ENCODE peak calls at places on chromosome 20, in five cellular contexts. One of them, this sample, is unnamed. For H3K9me3, the result is how much of the 10 kb centered on the place peaks cover.

GRCh38 chr20:2042400-2042799 is 48.5 kb upstream of the PDYN start:
- DNase-seq in A549: no peak
- DNase-seq in body of pancreas: no peak
- DNase-seq in mammary epithelial cell: peak
- DNase-seq in CD4-positive, alpha-beta memory T cell: no peak
- DNase-seq in this sample: no peak

GRCh38 chr20:18728165-18728866 is 85.3 kb upstream of the SCP2D1 start:
- DNase-seq in body of pancreas: no peak
- DNase-seq in CD4-positive, alpha-beta memory T cell: no peak
- DNase-seq in A549: no peak
- DNase-seq in mammary epithelial cell: no peak
- DNase-seq in this sample: no peak

GRCh38 chr20:10541668-10542411 is 106.7 kb downstream of the SLX4IP start:
- DNase-seq in body of pancreas: no peak
- DNase-seq in A549: no peak
- DNase-seq in mammary epithelial cell: no peak
- DNase-seq in CD4-positive, alpha-beta memory T cell: no peak
- DNase-seq in this sample: no peak

GRCh38 chr20:56702931-56703840 is 74.1 kb downstream of the TFAP2C start:
- DNase-seq in mammary epithelial cell: no peak
- DNase-seq in body of pancreas: no peak
- DNase-seq in A549: no peak
- DNase-seq in CD4-positive, alpha-beta memory T cell: no peak
- DNase-seq in this sample: no peak

GRCh38 chr20:16293590-16293989 is 279.7 kb downstream of the KIF16B start:
- DNase-seq in CD4-positive, alpha-beta memory T cell: no peak
- DNase-seq in mammary epithelial cell: peak
- DNase-seq in A549: peak
- DNase-seq in body of pancreas: no peak
- DNase-seq in this sample: no peak

GRCh38 chr20:45456632-45457031 is 12.9 kb upstream of the WFDC2 start:
- DNase-seq in body of pancreas: peak
- DNase-seq in CD4-positive, alpha-beta memory T cell: no peak
- DNase-seq in A549: no peak
- DNase-seq in mammary epithelial cell: peak
- DNase-seq in this sample: no peak

GRCh38 chr20:19631410-19631809 is 126.6 kb upstream of the RIN2 start:
- DNase-seq in A549: no peak
- DNase-seq in body of pancreas: peak
- DNase-seq in mammary epithelial cell: no peak
- DNase-seq in CD4-positive, alpha-beta memory T cell: no peak
- DNase-seq in this sample: no peak

GRCh38 chr20:17612975-17613327 is 43.1 kb downstream of the DSTN start:
- DNase-seq in mammary epithelial cell: no peak
- DNase-seq in A549: no peak
- DNase-seq in body of pancreas: no peak
- DNase-seq in CD4-positive, alpha-beta memory T cell: no peak
- DNase-seq in this sample: no peak

GRCh38 chr20:60630609-60631008 is 621.5 kb upstream of the CDH4 start:
- DNase-seq in CD4-positive, alpha-beta memory T cell: no peak
- DNase-seq in mammary epithelial cell: no peak
- DNase-seq in body of pancreas: no peak
- DNase-seq in A549: no peak
- DNase-seq in this sample: no peak

GRCh38 chr20:4151991-4152695 is 136.8 kb upstream of the RNF24 start:
- DNase-seq in CD4-positive, alpha-beta memory T cell: no peak
- DNase-seq in body of pancreas: no peak
- DNase-seq in mammary epithelial cell: no peak
- DNase-seq in A549: no peak
- DNase-seq in this sample: no peak

GRCh38 chr20:44083220-44083933 is 103.6 kb downstream of the JPH2 start:
- DNase-seq in A549: no peak
- DNase-seq in CD4-positive, alpha-beta memory T cell: no peak
- DNase-seq in body of pancreas: no peak
- DNase-seq in mammary epithelial cell: peak
- DNase-seq in this sample: peak

GRCh38 chr20:34294563-34294962 is 8.6 kb downstream of the AHCY start:
- DNase-seq in mammary epithelial cell: no peak
- DNase-seq in A549: no peak
- DNase-seq in body of pancreas: no peak
- DNase-seq in CD4-positive, alpha-beta memory T cell: no peak
- DNase-seq in this sample: no peak

GRCh38 chr20:50128520-50128905 is 15.6 kb upstream of the UBE2V1 start:
- DNase-seq in CD4-positive, alpha-beta memory T cell: no peak
- DNase-seq in mammary epithelial cell: no peak
- DNase-seq in body of pancreas: no peak
- DNase-seq in A549: no peak
- DNase-seq in this sample: no peak

GRCh38 chr20:24993337-24994185 is 1.0 kb upstream of the APMAP start:
- DNase-seq in body of pancreas: no peak
- DNase-seq in A549: peak
- DNase-seq in mammary epithelial cell: peak
- DNase-seq in CD4-positive, alpha-beta memory T cell: no peak
- DNase-seq in this sample: no peak

GRCh38 chr20:50169329-50169823 is 15.9 kb upstream of the PEDS1 start:
- DNase-seq in CD4-positive, alpha-beta memory T cell: peak
- DNase-seq in A549: peak
- DNase-seq in body of pancreas: peak
- DNase-seq in mammary epithelial cell: peak
- DNase-seq in this sample: peak

GRCh38 chr20:54231006-54231405 is 23.1 kb downstream of the PFDN4 start:
- DNase-seq in A549: no peak
- DNase-seq in body of pancreas: no peak
- DNase-seq in mammary epithelial cell: no peak
- DNase-seq in CD4-positive, alpha-beta memory T cell: no peak
- DNase-seq in this sample: no peak

GRCh38 chr20:38040276-38040675 is 6.7 kb downstream of the RPRD1B start:
- DNase-seq in A549: no peak
- DNase-seq in CD4-positive, alpha-beta memory T cell: no peak
- DNase-seq in mammary epithelial cell: no peak
- DNase-seq in body of pancreas: no peak
- DNase-seq in this sample: no peak

GRCh38 chr20:29741594-29741893 is 1515.9 kb upstream of the DEFB115 start:
- DNase-seq in A549: no peak
- DNase-seq in mammary epithelial cell: no peak
- DNase-seq in body of pancreas: no peak
- DNase-seq in CD4-positive, alpha-beta memory T cell: no peak
- DNase-seq in this sample: no peak
- H3K9me3 ChIP-seq in A549: under half
- H3K9me3 ChIP-seq in mammary epithelial cell: under half
- H3K9me3 ChIP-seq in body of pancreas: under half
- H3K9me3 ChIP-seq in CD4-positive, alpha-beta memory T cell: under half
- H3K9me3 ChIP-seq in this sample: under half

GRCh38 chr20:47272893-47273590 is 83.5 kb downstream of the ZMYND8 start:
- DNase-seq in A549: peak
- DNase-seq in mammary epithelial cell: peak
- DNase-seq in CD4-positive, alpha-beta memory T cell: peak
- DNase-seq in body of pancreas: peak
- DNase-seq in this sample: no peak
- H3K27ac ChIP-seq in A549: peak
- H3K27ac ChIP-seq in mammary epithelial cell: peak
- H3K27ac ChIP-seq in CD4-positive, alpha-beta memory T cell: no peak
- H3K27ac ChIP-seq in body of pancreas: peak
- H3K27ac ChIP-seq in this sample: no peak

GRCh38 chr20:668638-669037 is 7.0 kb downstream of the SCRT2 start:
- DNase-seq in body of pancreas: no peak
- DNase-seq in mammary epithelial cell: no peak
- DNase-seq in CD4-positive, alpha-beta memory T cell: no peak
- DNase-seq in A549: no peak
- DNase-seq in this sample: no peak

GRCh38 chr20:668050-668449 is 7.6 kb downstream of the SCRT2 start:
- DNase-seq in body of pancreas: no peak
- DNase-seq in mammary epithelial cell: no peak
- DNase-seq in A549: no peak
- DNase-seq in CD4-positive, alpha-beta memory T cell: no peak
- DNase-seq in this sample: no peak

GRCh38 chr20:667351-668034 is 8.1 kb downstream of the SCRT2 start:
- DNase-seq in mammary epithelial cell: no peak
- DNase-seq in A549: peak
- DNase-seq in CD4-positive, alpha-beta memory T cell: peak
- DNase-seq in body of pancreas: peak
- DNase-seq in this sample: peak

GRCh38 chr20:665276-665675 is 10.3 kb downstream of the SCRT2 start:
- DNase-seq in CD4-positive, alpha-beta memory T cell: no peak
- DNase-seq in body of pancreas: no peak
- DNase-seq in mammary epithelial cell: no peak
- DNase-seq in A549: no peak
- DNase-seq in this sample: no peak

DNA sequence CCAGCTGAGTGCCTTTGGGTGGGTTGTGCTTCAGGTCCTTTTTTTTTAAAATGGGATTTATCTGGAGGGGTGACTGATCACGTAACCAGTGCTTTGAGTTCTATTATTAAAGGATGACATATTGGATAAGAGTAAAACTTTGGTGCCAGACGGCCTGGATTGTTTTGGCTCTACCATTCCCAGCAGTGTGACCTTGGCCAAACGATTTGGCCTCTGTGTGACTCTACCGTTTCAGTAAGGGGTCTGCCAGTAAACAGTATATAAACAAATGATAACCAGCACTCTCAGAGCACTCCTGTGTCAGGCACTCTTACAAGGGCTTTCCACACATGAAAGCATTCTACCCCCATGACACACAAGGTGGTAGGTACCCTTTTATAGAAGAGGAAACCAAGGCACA is 8.7 kb downstream of the SCRT2 start:
- DNase-seq in mammary epithelial cell: no peak
- DNase-seq in CD4-positive, alpha-beta memory T cell: no peak
- DNase-seq in body of pancreas: no peak
- DNase-seq in A549: no peak
- DNase-seq in this sample: no peak
- H3K9me3 ChIP-seq in mammary epithelial cell: under half
- H3K9me3 ChIP-seq in CD4-positive, alpha-beta memory T cell: under half
- H3K9me3 ChIP-seq in body of pancreas: under half
- H3K9me3 ChIP-seq in A549: under half
- H3K9me3 ChIP-seq in this sample: under half

GRCh38 chr20:31678389-31679356 is 41.0 kb downstream of the COX4I2 start:
- DNase-seq in body of pancreas: no peak
- DNase-seq in A549: no peak
- DNase-seq in CD4-positive, alpha-beta memory T cell: no peak
- DNase-seq in mammary epithelial cell: peak
- DNase-seq in this sample: no peak
- H3K27ac ChIP-seq in body of pancreas: peak
- H3K27ac ChIP-seq in A549: peak
- H3K27ac ChIP-seq in CD4-positive, alpha-beta memory T cell: peak
- H3K27ac ChIP-seq in mammary epithelial cell: peak
- H3K27ac ChIP-seq in this sample: peak

DNA sequence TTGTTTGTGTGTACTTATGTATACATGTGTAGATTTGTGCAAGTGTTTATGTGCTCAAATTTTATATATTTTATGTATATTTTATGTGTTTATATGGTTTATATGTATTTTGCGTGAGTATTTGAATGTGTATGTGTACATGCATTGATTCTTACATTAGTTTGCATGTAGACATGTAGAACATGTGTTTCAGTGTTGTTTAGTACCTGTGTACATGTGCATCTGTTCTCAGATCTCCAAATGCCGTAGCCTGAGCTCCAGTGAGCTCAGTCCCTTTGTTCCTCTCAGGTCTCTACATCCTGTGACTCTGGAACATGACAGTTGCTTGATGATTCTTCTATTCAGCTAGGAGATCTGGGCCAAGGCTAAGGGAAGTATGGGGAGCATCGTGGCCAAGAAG is 4.5 kb upstream of the DEFB119 start:
- DNase-seq in A549: no peak
- DNase-seq in mammary epithelial cell: no peak
- DNase-seq in body of pancreas: no peak
- DNase-seq in CD4-positive, alpha-beta memory T cell: no peak
- DNase-seq in this sample: no peak
- H3K9me3 ChIP-seq in A549: under half
- H3K9me3 ChIP-seq in mammary epithelial cell: under half
- H3K9me3 ChIP-seq in body of pancreas: under half
- H3K9me3 ChIP-seq in CD4-positive, alpha-beta memory T cell: under half
- H3K9me3 ChIP-seq in this sample: under half

GRCh38 chr20:62624719-62625455 is 17.4 kb upstream of the SLCO4A1 start:
- DNase-seq in body of pancreas: peak
- DNase-seq in CD4-positive, alpha-beta memory T cell: no peak
- DNase-seq in mammary epithelial cell: no peak
- DNase-seq in A549: no peak
- DNase-seq in this sample: peak
- H3K27ac ChIP-seq in body of pancreas: peak
- H3K27ac ChIP-seq in CD4-positive, alpha-beta memory T cell: no peak
- H3K27ac ChIP-seq in mammary epithelial cell: no peak
- H3K27ac ChIP-seq in A549: peak
- H3K27ac ChIP-seq in this sample: peak

This sample was measured in right cardiac atrium.